ENCODE peak calls at places on chromosome 2, in five cellular contexts. B is stomach; W is SK-N-DZ; P is CD4-positive, CD25-positive, alpha-beta regulatory T cell; A is psoas muscle. M is an unnamed sample.

GRCh38 chr2:223082701-223083100 is 30.7 kb downstream of the KCNE4 start:
- DNase-seq in B (no peak), P (no peak), A (no peak), W (no peak), M (no peak)

GRCh38 chr2:88126772-88127637 is 857 bp downstream of the FABP1 start:
- DNase-seq in P (no peak), B (no peak), W (no peak), A (no peak), M (no peak)

GRCh38 chr2:240199133-240199870 is 58.8 kb upstream of the OTOS start:
- DNase-seq in W (no peak), P (no peak), B (peak; percentile 21), A (no peak), M (no peak)

GRCh38 chr2:189267925-189268579 is 88.5 kb upstream of the COL5A2 start:
- DNase-seq in A (no peak), B (no peak), W (no peak), P (no peak), M (no peak)

GRCh38 chr2:170276926-170277571 is 99.1 kb downstream of the MYO3B start:
- DNase-seq in W (no peak), B (no peak), P (no peak), A (no peak), M (no peak)

GRCh38 chr2:163652741-163653140 is 83.1 kb downstream of the FIGN start:
- DNase-seq in P (no peak), B (no peak), W (no peak), A (no peak), M (no peak)

GRCh38 chr2:156476021-156476420 is 39.8 kb downstream of the GPD2 start:
- DNase-seq in A (no peak), B (no peak), P (no peak), W (no peak), M (no peak)

GRCh38 chr2:28274911-28275685 is 117.6 kb upstream of the FOSL2 start:
- DNase-seq in P (no peak), A (peak; percentile 24), B (peak; percentile 60), W (no peak), M (peak; percentile 83)

GRCh38 chr2:5521462-5521861 is 170.7 kb upstream of the SOX11 start:
- DNase-seq in P (no peak), W (peak; percentile 69), A (no peak), B (no peak), M (no peak)

GRCh38 chr2:50951416-50951815 is 80.5 kb downstream of the NRXN1 start:
- DNase-seq in W (no peak), P (no peak), A (no peak), B (no peak), M (no peak)

GRCh38 chr2:201608021-201608420 is 35.3 kb downstream of the TMEM237 start:
- DNase-seq in A (no peak), B (no peak), P (no peak), W (no peak), M (no peak)

GRCh38 chr2:203858176-203858575 is 9.4 kb upstream of the CTLA4 start:
- DNase-seq in W (no peak), P (no peak), B (no peak), A (no peak), M (no peak)

GRCh38 chr2:83103602-83104001 is 1355.5 kb downstream of the SUCLG1 start:
- DNase-seq in B (no peak), P (no peak), W (no peak), A (no peak), M (no peak)

GRCh38 chr2:46589381-46589780 is 110.0 kb downstream of the TMEM247 start:
- DNase-seq in P (no peak), B (no peak), W (no peak), A (no peak), M (no peak)

GRCh38 chr2:49271060-49271665 is 116.8 kb upstream of the FSHR start:
- DNase-seq in A (no peak), W (peak; percentile 1), P (no peak), B (no peak), M (no peak)

GRCh38 chr2:127052771-127053691 is 53.9 kb downstream of the BIN1 start:
- DNase-seq in B (no peak), P (no peak), A (peak; percentile 30), W (no peak), M (no peak)

GRCh38 chr2:175627405-175627804 is 374.7 kb downstream of the LNPK start:
- DNase-seq in B (no peak), P (no peak), W (no peak), A (no peak), M (no peak)

GRCh38 chr2:108594982-108595464 is 60.8 kb downstream of the LIMS1 start:
- DNase-seq in A (no peak), W (no peak), B (no peak), P (no peak), M (peak; percentile 5)

GRCh38 chr2:33038230-33038629 is 91.5 kb downstream of the LTBP1 start:
- DNase-seq in P (no peak), W (no peak), B (no peak), A (no peak), M (no peak)

GRCh38 chr2:9100080-9100876 is 96.8 kb upstream of the MBOAT2 start:
- DNase-seq in P (no peak), A (no peak), B (no peak), W (no peak), M (no peak)

GRCh38 chr2:55236992-55237543 is 4.6 kb downstream of the RPS27A start:
- DNase-seq in P (no peak), B (no peak), A (no peak), W (no peak), M (no peak)

GRCh38 chr2:219344756-219345458 is 12.4 kb upstream of the RESP18 start:
- DNase-seq in A (no peak), W (no peak), P (no peak), B (peak; percentile 40), M (no peak)

GRCh38 chr2:166411473-166412230 is 35.9 kb upstream of the SCN9A start:
- DNase-seq in A (no peak), B (no peak), W (peak; percentile 57), P (no peak), M (no peak)

GRCh38 chr2:88452980-88453582 is 588 bp upstream of the FOXI3 start:
- DNase-seq in W (peak; percentile 23), P (no peak), B (no peak), A (no peak), M (no peak)

GRCh38 chr2:112821682-112822081 is 14.9 kb downstream of the IL1B start:
- DNase-seq in W (no peak), P (no peak), A (no peak), B (no peak), M (no peak)

GRCh38 chr2:239726631-239727181 is 298.4 kb downstream of the NDUFA10 start:
- DNase-seq in A (no peak), W (no peak), B (no peak), P (no peak), M (no peak)

GRCh38 chr2:171754254-171754939 is 67.1 kb downstream of the DYNC1I2 start:
- DNase-seq in A (no peak), B (no peak), W (no peak), P (no peak), M (no peak)

GRCh38 chr2:128540670-128541069 is 222.0 kb upstream of the HS6ST1 start:
- DNase-seq in P (no peak), W (no peak), B (no peak), A (no peak), M (no peak)

GRCh38 chr2:71831208-71831577 is 316.5 kb downstream of the CYP26B1 start:
- DNase-seq in P (no peak), W (no peak), A (peak; percentile 52), B (peak; percentile 21), M (no peak)

GRCh38 chr2:48738806-48739205 is 16.7 kb downstream of the LHCGR start:
- DNase-seq in B (no peak), A (no peak), P (no peak), W (no peak), M (no peak)

GRCh38 chr2:200188851-200189250 is 117.6 kb upstream of the SPATS2L start:
- DNase-seq in B (no peak), A (no peak), P (no peak), W (no peak), M (no peak)

GRCh38 chr2:25165992-25166618 is 2.3 kb downstream of the POMC start:
- DNase-seq in W (peak; percentile 51), A (no peak), P (no peak), B (peak; percentile 40), M (peak; percentile 18)